ENCODE peak calls at places on chromosome 1, in four cellular contexts. One of them, this sample, is unnamed.

GRCh38 chr1:109777980-109778625 is 14.4 kb upstream of the EPS8L3 start:
- DNase-seq in A172: no peak
- DNase-seq in GM04504: no peak
- DNase-seq in tibial artery: peak
- DNase-seq in this sample: no peak

GRCh38 chr1:93770640-93771039 is 89.0 kb upstream of the BCAR3 start:
- DNase-seq in GM04504: no peak
- DNase-seq in A172: no peak
- DNase-seq in tibial artery: no peak
- DNase-seq in this sample: no peak

GRCh38 chr1:197027359-197027758 is 39.7 kb downstream of the F13B start:
- DNase-seq in tibial artery: no peak
- DNase-seq in A172: no peak
- DNase-seq in GM04504: no peak
- DNase-seq in this sample: no peak

GRCh38 chr1:84750110-84750509 is 59.8 kb upstream of the SSX2IP start:
- DNase-seq in GM04504: no peak
- DNase-seq in A172: no peak
- DNase-seq in tibial artery: no peak
- DNase-seq in this sample: no peak

GRCh38 chr1:76759950-76760349 is 107.3 kb upstream of the ST6GALNAC5 start:
- DNase-seq in GM04504: no peak
- DNase-seq in A172: peak
- DNase-seq in tibial artery: no peak
- DNase-seq in this sample: no peak

GRCh38 chr1:27961646-27962221 is 2.0 kb downstream of the XKR8 start:
- DNase-seq in tibial artery: no peak
- DNase-seq in A172: no peak
- DNase-seq in GM04504: no peak
- DNase-seq in this sample: no peak

GRCh38 chr1:23422313-23422877 is 2.2 kb downstream of the TCEA3 start:
- DNase-seq in A172: peak
- DNase-seq in GM04504: peak
- DNase-seq in tibial artery: peak
- DNase-seq in this sample: peak

GRCh38 chr1:116824631-116825399 is 70.6 kb downstream of the CD2 start:
- DNase-seq in tibial artery: no peak
- DNase-seq in GM04504: no peak
- DNase-seq in A172: peak
- DNase-seq in this sample: no peak

GRCh38 chr1:31148409-31148808 is 82.9 kb upstream of the PUM1 start:
- DNase-seq in A172: no peak
- DNase-seq in tibial artery: no peak
- DNase-seq in GM04504: no peak
- DNase-seq in this sample: no peak

GRCh38 chr1:181424786-181425403 is 58.4 kb upstream of the CACNA1E start:
- DNase-seq in tibial artery: peak
- DNase-seq in GM04504: peak
- DNase-seq in A172: peak
- DNase-seq in this sample: peak

GRCh38 chr1:91173379-91173890 is 151.6 kb upstream of the ZNF644 start:
- DNase-seq in tibial artery: no peak
- DNase-seq in GM04504: peak
- DNase-seq in A172: no peak
- DNase-seq in this sample: no peak

GRCh38 chr1:243902100-243902499 is 52.1 kb upstream of the AKT3 start:
- DNase-seq in A172: no peak
- DNase-seq in tibial artery: no peak
- DNase-seq in GM04504: no peak
- DNase-seq in this sample: no peak

GRCh38 chr1:2208309-2209239 is 14.0 kb upstream of the FAAP20 start:
- DNase-seq in A172: peak
- DNase-seq in GM04504: peak
- DNase-seq in tibial artery: peak
- DNase-seq in this sample: no peak

GRCh38 chr1:3690282-3691065 is 38.2 kb downstream of the TP73 start:
- DNase-seq in tibial artery: no peak
- DNase-seq in GM04504: no peak
- DNase-seq in A172: no peak
- DNase-seq in this sample: no peak

GRCh38 chr1:1763657-1764621 is 14.3 kb downstream of the NADK start:
- DNase-seq in GM04504: peak
- DNase-seq in tibial artery: peak
- DNase-seq in A172: no peak
- DNase-seq in this sample: peak

GRCh38 chr1:154943649-154944421 is 7.3 kb upstream of the PMVK start:
- DNase-seq in A172: peak
- DNase-seq in tibial artery: no peak
- DNase-seq in GM04504: no peak
- DNase-seq in this sample: no peak

GRCh38 chr1:237864338-237865244 is 26.1 kb downstream of the ZP4 start:
- DNase-seq in A172: peak
- DNase-seq in GM04504: no peak
- DNase-seq in tibial artery: peak
- DNase-seq in this sample: peak

GRCh38 chr1:228335406-228336307 is 71.0 kb downstream of the TRIM11 start:
- DNase-seq in tibial artery: peak
- DNase-seq in GM04504: no peak
- DNase-seq in A172: no peak
- DNase-seq in this sample: peak

GRCh38 chr1:156752843-156753486 is 1.5 kb upstream of the HDGF start:
- DNase-seq in tibial artery: no peak
- DNase-seq in A172: no peak
- DNase-seq in GM04504: no peak
- DNase-seq in this sample: no peak

GRCh38 chr1:23558140-23558871 is 995 bp downstream of the ID3 start:
- DNase-seq in A172: peak
- DNase-seq in tibial artery: peak
- DNase-seq in GM04504: no peak
- DNase-seq in this sample: peak

GRCh38 chr1:198620951-198621824 is 17.7 kb upstream of the PTPRC start:
- DNase-seq in A172: no peak
- DNase-seq in GM04504: no peak
- DNase-seq in tibial artery: no peak
- DNase-seq in this sample: no peak

GRCh38 chr1:55007626-55008025 is 8.9 kb downstream of the BSND start:
- DNase-seq in GM04504: peak
- DNase-seq in A172: peak
- DNase-seq in tibial artery: no peak
- DNase-seq in this sample: no peak

GRCh38 chr1:161229896-161230295 is 4.0 kb downstream of the TOMM40L start:
- DNase-seq in A172: no peak
- DNase-seq in tibial artery: no peak
- DNase-seq in GM04504: no peak
- DNase-seq in this sample: no peak

GRCh38 chr1:34656706-34657105 is 98.1 kb upstream of the GJB5 start:
- DNase-seq in tibial artery: no peak
- DNase-seq in A172: no peak
- DNase-seq in GM04504: no peak
- DNase-seq in this sample: peak

GRCh38 chr1:99613716-99614115 is 32.2 kb upstream of the PALMD start:
- DNase-seq in A172: no peak
- DNase-seq in GM04504: no peak
- DNase-seq in tibial artery: no peak
- DNase-seq in this sample: no peak

GRCh38 chr1:160879056-160879455 is 5.9 kb downstream of the ITLN1 start:
- DNase-seq in GM04504: no peak
- DNase-seq in tibial artery: no peak
- DNase-seq in A172: no peak
- DNase-seq in this sample: no peak

GRCh38 chr1:106498238-106498637 is 558.2 kb upstream of the PRMT6 start:
- DNase-seq in A172: no peak
- DNase-seq in GM04504: no peak
- DNase-seq in tibial artery: no peak
- DNase-seq in this sample: no peak

GRCh38 chr1:233112184-233113008 is 162.0 kb downstream of the NTPCR start:
- DNase-seq in tibial artery: no peak
- DNase-seq in GM04504: no peak
- DNase-seq in A172: peak
- DNase-seq in this sample: no peak